ENCODE peak calls at places on chromosomes 5 and 9, in ten cellular contexts. Y, F, M, H, C, E, Q, L, X and B are unnamed samples.
A peak's percentile ranks its signal among the peaks of the same experiment; 100 is the strongest.

GRCh38 chr5:53330491-53330890 is 149.9 kb upstream of the FST start:
- DNase-seq in X (no peak), E (no peak), M (no peak), Q (no peak), L (no peak), F (no peak), H (no peak), Y (no peak), C (no peak), B (no peak)

GRCh38 chr9:1050125-1050895 is at the start of gene DMRT2:
- DNase-seq in Y (peak; percentile 65), L (peak; percentile 1), Q (peak; percentile 70), E (peak; percentile 93), C (peak; percentile 48), M (peak; percentile 76), X (peak; percentile 81), F (peak; percentile 89), H (peak; percentile 69), B (peak; percentile 90)

GRCh38 chr9:2727966-2728613 is 10.8 kb downstream of the KCNV2 start:
- DNase-seq in F (peak; percentile 43), H (peak; percentile 41), Q (peak; percentile 85), M (peak; percentile 52), Y (peak; percentile 18), E (peak; percentile 52), L (peak; percentile 64), C (peak; percentile 63), X (no peak), B (no peak)

GRCh38 chr9:111474385-111474784 is 9.8 kb downstream of the ECPAS start:
- DNase-seq in Y (no peak), F (no peak), L (no peak), E (no peak), Q (no peak), H (no peak), M (no peak), X (no peak), C (no peak), B (no peak)

GRCh38 chr5:92890841-92891244 is 690.2 kb downstream of the NR2F1-AS1 start:
- DNase-seq in F (no peak), L (no peak), E (no peak), H (no peak), C (no peak), X (no peak), Y (no peak), M (no peak), Q (peak; percentile 50), B (no peak)

GRCh38 chr5:38420691-38421395 is 135.6 kb downstream of the LIFR start:
- DNase-seq in E (peak; percentile 36), H (peak; percentile 60), M (peak; percentile 57), L (peak; percentile 40), Q (peak; percentile 78), C (peak; percentile 69), F (peak; percentile 70), Y (peak; percentile 59), X (peak; percentile 80), B (peak; percentile 55)

GRCh38 chr9:34123682-34124081 is 2.8 kb downstream of the DCAF12 start:
- DNase-seq in C (no peak), Q (no peak), X (no peak), M (no peak), F (no peak), H (no peak), E (peak; percentile 85), Y (no peak), L (no peak), B (no peak)

GRCh38 chr5:23571059-23571458 is 63.6 kb downstream of the PRDM9 start:
- DNase-seq in Y (no peak), E (no peak), H (no peak), C (no peak), L (no peak), M (no peak), Q (no peak), F (no peak), X (no peak), B (no peak)

GRCh38 chr5:164336906-164337305 is 831.5 kb downstream of the MAT2B start:
- DNase-seq in Q (peak; percentile 87), E (no peak), C (peak; percentile 69), M (peak; percentile 5), L (peak; percentile 43), Y (no peak), X (no peak), H (no peak), F (no peak), B (no peak)

GRCh38 chr5:33850100-33850594 is 41.6 kb downstream of the ADAMTS12 start:
- DNase-seq in Q (peak; percentile 64), Y (no peak), M (peak; percentile 98), X (no peak), H (peak; percentile 61), C (peak; percentile 78), E (no peak), F (no peak), L (peak; percentile 32), B (no peak)
- TF ChIP-seq CTCF in Q (no peak), Y (no peak), M (no peak), X (no peak), H (no peak), C (no peak), E (no peak), F (no peak), L (no peak), B (no peak)

DNA sequence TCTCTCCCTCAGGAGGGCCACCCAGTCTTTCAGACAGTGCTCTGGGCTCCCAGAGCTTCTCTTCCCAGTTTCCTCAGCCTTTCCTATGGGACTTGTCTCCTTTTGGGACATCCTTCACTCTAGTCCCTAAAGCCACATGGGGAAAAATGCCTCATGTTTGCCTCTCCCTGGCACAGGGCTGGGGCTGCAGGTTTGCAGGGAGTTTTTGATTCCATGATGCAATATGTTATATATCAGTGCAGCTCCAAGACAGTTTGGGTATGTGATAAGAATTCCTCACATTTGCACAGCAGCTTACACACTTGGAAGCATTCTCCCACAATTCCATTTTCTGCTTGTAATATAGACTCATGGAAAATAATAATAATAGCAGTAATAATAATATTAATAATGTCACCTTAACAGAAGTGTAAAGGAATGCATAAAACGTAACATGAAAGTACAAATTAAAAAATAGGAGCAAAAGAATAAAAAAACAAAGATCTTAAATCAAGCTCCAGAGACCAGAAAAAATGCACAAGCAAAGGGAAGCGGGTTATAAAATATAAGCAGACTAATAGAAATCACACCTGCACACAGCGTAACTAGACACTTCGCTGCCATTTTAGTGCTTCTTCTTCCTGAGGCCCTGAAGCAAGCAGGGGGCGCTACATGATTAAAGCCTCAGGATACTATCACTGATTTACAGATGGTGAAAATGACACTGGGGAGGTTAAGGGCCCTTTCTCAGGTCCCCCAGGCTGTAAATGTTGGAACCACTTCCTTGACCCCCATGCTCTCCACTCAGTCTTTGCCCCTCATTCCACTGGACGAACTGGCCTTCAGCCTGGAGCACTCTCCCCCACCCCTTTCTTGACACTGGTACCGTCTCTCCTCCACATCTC is 70.0 kb upstream of the IL17B start:
- DNase-seq in M (no peak), L (no peak), H (no peak), F (no peak), X (no peak), Q (no peak), C (no peak), E (peak; percentile 47), Y (no peak), B (no peak)
- TF ChIP-seq CTCF in M (peak; percentile 30), L (peak; percentile 44), H (peak; percentile 35), F (peak; percentile 23), X (peak; percentile 28), Q (peak; percentile 40), C (peak; percentile 55), E (peak; percentile 74), Y (peak; percentile 34), B (no peak)

DNA sequence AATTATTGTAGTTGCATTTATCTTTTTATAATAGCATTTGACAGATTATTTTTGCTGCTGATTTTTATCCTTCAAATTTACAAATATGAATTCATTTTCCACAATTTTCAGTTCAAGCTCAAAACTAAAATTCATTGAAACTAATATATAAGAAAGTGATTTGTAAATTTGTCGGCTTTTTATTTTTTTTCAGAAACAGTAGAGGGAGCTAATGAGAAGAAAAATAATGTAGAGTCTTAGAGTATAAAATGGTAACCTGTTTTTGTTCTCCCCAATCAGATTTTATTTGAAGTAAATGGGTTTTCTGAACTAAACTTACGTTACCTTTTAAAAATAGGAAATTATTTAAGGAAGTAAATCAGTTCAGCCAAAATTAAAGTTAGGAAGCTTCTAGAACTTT is 19.2 kb downstream of the PRRC1 start:
- DNase-seq in E (peak; percentile 11), Y (no peak), M (no peak), Q (peak; percentile 32), H (no peak), L (no peak), X (peak; percentile 12), C (peak; percentile 21), F (no peak), B (no peak)
- TF ChIP-seq CTCF in E (peak; percentile 85), Y (peak; percentile 65), M (no peak), Q (peak; percentile 39), H (no peak), L (no peak), X (peak; percentile 36), C (peak; percentile 31), F (peak; percentile 34), B (peak; percentile 34)

GRCh38 chr9:121499427-121500164 is at the start of gene GGTA1:
- DNase-seq in F (peak; percentile 48), L (no peak), Y (peak; percentile 43), C (peak; percentile 37), E (no peak), Q (peak; percentile 71), M (peak; percentile 50), X (peak; percentile 57), H (peak; percentile 64), B (peak; percentile 46)
- TF ChIP-seq CTCF in F (no peak), L (no peak), Y (no peak), C (no peak), E (no peak), Q (no peak), M (no peak), X (no peak), H (no peak), B (no peak)

GRCh38 chr5:446864-447263 is 3.9 kb downstream of the EXOC3 start:
- DNase-seq in L (peak; percentile 26), X (peak; percentile 72), C (peak; percentile 53), Q (peak; percentile 62), F (no peak), E (peak; percentile 68), H (no peak), Y (no peak), M (peak; percentile 16), B (no peak)
- TF ChIP-seq CTCF in L (peak; percentile 58), X (peak; percentile 57), C (peak; percentile 64), Q (peak; percentile 63), F (peak; percentile 46), E (peak; percentile 82), H (peak; percentile 36), Y (peak; percentile 69), M (peak; percentile 63), B (peak; percentile 55)

GRCh38 chr5:154333016-154333415 is 112.8 kb upstream of the SAP30L start:
- DNase-seq in E (no peak), X (no peak), L (no peak), M (no peak), H (no peak), Y (no peak), F (no peak), Q (no peak), C (no peak), B (no peak)
- TF ChIP-seq CTCF in E (no peak), X (no peak), L (no peak), M (no peak), H (no peak), Y (no peak), F (no peak), Q (no peak), C (no peak), B (no peak)